ENCODE peak calls at places on chromosome 22, in seven cellular contexts. E, R, I, Y, F, J and U are unnamed samples.

GRCh38 chr22:45290410-45290936 is 5.7 kb downstream of the UPK3A start:
- DNase-seq in R (no peak), I (peak), Y (no peak), J (peak), F (peak), E (no peak), U (peak)

GRCh38 chr22:46374663-46375474 is 39.4 kb downstream of the TRMU start:
- DNase-seq in F (no peak), J (no peak), Y (no peak), R (no peak), E (no peak), I (no peak), U (no peak)

GRCh38 chr22:17370766-17371181 is 1.5 kb downstream of the CECR2 start:
- DNase-seq in J (no peak), I (no peak), F (no peak), Y (no peak), E (no peak), R (no peak), U (no peak)

GRCh38 chr22:45891021-45891421 is 85.9 kb downstream of the WNT7B start:
- DNase-seq in Y (no peak), J (no peak), I (no peak), R (no peak), E (no peak), F (no peak), U (no peak)

GRCh38 chr22:17381237-17381913 is 12.1 kb downstream of the CECR2 start:
- DNase-seq in F (no peak), E (no peak), Y (no peak), R (no peak), I (no peak), J (no peak), U (no peak)

GRCh38 chr22:49641770-49642313 is 185.8 kb downstream of the BRD1 start:
- DNase-seq in E (no peak), R (no peak), I (no peak), J (no peak), F (no peak), Y (no peak), U (no peak)

GRCh38 chr22:19762315-19763140 is 1.9 kb downstream of the TBX1 start:
- DNase-seq in F (no peak), Y (no peak), J (no peak), R (no peak), E (no peak), I (no peak), U (no peak)

GRCh38 chr22:36086170-36086490 is 57.5 kb upstream of the RBFOX2 start:
- DNase-seq in F (no peak), Y (no peak), J (peak), E (no peak), I (no peak), R (no peak), U (no peak)

GRCh38 chr22:36678477-36678876 is 25.1 kb downstream of the CACNG2 start:
- DNase-seq in F (no peak), E (no peak), Y (no peak), R (no peak), J (no peak), I (no peak), U (no peak)

GRCh38 chr22:19852177-19852781 is 2.4 kb downstream of the GNB1L start:
- DNase-seq in R (no peak), E (no peak), Y (no peak), I (no peak), J (no peak), F (no peak), U (no peak)

GRCh38 chr22:22753526-22754267 is 109.3 kb downstream of the GGTLC2 start:
- DNase-seq in R (peak), F (peak), E (peak), J (peak), Y (peak), I (peak), U (peak)

GRCh38 chr22:44362249-44363040 is 49.7 kb upstream of the SHISAL1 start:
- DNase-seq in Y (no peak), E (no peak), I (peak), J (no peak), R (no peak), F (no peak), U (no peak)

GRCh38 chr22:35422936-35423335 is 23.0 kb downstream of the MCM5 start:
- DNase-seq in R (no peak), E (no peak), F (no peak), Y (no peak), I (no peak), J (no peak), U (no peak)

GRCh38 chr22:22394589-22394988 is 114.0 kb downstream of the ZNF280B start:
- DNase-seq in Y (no peak), I (no peak), F (no peak), J (no peak), R (no peak), E (no peak), U (no peak)

GRCh38 chr22:50250555-50251471 is at the start of gene HDAC10:
- DNase-seq in I (peak), E (peak), J (peak), Y (peak), F (peak), R (peak), U (peak)

GRCh38 chr22:40618400-40618799 is 18.1 kb downstream of the MRTFA start:
- DNase-seq in F (no peak), R (no peak), Y (no peak), I (no peak), J (no peak), E (no peak), U (no peak)

GRCh38 chr22:19766506-19767426 is 6.2 kb downstream of the TBX1 start:
- DNase-seq in J (peak), I (no peak), F (no peak), Y (peak), R (peak), E (peak), U (peak)

GRCh38 chr22:38401336-38402084 is 53.5 kb downstream of the KCNJ4 start:
- DNase-seq in R (no peak), E (no peak), I (no peak), Y (no peak), F (no peak), J (peak), U (no peak)

DNA sequence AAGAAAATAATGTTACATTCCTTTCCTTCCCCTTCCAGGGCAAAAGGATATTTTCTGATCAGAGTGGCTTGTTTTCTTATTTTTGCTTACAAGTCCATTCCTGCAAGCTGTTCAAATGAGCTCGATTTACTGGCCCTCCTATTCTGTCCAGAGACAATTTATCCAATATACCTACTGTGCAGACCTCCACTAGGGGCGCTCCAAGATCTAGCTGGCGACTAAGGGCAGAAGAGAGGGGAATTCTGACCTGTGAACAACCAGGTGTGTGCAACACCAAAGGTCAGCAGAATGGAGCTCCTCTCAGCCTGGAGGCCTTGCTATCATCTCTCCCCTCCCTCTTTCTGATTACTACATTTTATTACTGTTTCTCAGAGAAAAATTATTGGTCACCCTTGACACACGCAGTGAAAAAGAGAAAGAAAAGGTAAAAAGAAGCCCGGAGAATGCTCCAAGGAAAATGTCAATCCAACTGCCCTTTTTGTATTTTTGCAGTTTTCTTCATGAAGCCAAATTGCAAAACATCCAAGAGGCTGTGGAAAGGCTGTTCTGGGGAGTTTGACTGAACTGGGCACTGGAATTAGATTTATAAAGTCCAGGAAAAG is 3.2 kb downstream of the SEZ6L start:
- DNase-seq in I (peak), R (peak), F (peak), Y (peak), J (peak), E (no peak), U (peak)
- TF ChIP-seq CTCF in I (peak), R (peak), F (peak), Y (peak), J (peak), E (peak), U (peak)

GRCh38 chr22:23888615-23889401 is 5.4 kb upstream of the MIF start:
- DNase-seq in E (no peak), I (peak), Y (no peak), F (peak), R (no peak), J (no peak), U (no peak)
- TF ChIP-seq CTCF in E (peak), I (peak), Y (no peak), F (no peak), R (no peak), J (peak), U (no peak)

GRCh38 chr22:24555496-24556253 is at the start of gene SNRPD3:
- DNase-seq in E (peak), J (peak), Y (peak), F (peak), I (peak), R (peak), U (peak)
- TF ChIP-seq CTCF in E (no peak), J (no peak), Y (no peak), F (no peak), I (no peak), R (no peak), U (no peak)

DNA sequence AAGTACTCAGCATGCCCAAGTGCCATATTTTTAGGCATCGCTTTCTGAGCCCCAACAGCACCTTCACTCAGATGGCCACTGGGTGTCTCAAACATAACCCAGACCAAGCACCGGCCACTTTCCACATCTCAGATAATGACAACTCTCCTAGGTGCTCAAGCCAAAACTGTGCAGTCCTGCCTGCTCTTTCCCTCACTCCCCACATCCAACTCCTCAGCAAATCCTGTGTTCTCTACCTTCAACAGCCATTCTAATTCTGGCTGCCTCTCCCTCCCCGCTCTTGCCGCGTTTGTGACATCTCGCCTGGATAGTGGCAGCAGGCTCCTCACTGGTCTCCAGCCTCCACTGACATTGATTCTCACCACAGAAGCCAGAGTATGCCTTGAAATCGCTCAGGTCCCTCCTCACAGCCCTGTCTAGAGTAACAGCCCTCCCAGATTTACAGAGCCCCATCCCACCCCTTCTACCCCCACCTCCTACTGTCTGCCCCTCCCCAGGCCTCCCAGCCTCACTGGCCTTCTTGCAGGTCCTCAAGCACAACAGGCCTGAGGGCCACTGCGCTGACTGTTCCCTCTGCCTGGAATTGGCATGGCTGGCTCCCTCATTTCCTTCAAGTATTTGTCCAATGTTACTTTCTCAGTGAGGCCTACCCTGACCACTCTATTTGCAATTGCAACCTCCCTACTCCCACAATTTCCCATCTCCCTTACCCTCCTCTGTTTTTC is 1.3 kb upstream of the PHETA2 start:
- DNase-seq in E (no peak), J (no peak), R (no peak), Y (no peak), I (no peak), F (no peak), U (no peak)
- TF ChIP-seq CTCF in E (no peak), J (peak), R (no peak), Y (no peak), I (no peak), F (no peak), U (no peak)

DNA sequence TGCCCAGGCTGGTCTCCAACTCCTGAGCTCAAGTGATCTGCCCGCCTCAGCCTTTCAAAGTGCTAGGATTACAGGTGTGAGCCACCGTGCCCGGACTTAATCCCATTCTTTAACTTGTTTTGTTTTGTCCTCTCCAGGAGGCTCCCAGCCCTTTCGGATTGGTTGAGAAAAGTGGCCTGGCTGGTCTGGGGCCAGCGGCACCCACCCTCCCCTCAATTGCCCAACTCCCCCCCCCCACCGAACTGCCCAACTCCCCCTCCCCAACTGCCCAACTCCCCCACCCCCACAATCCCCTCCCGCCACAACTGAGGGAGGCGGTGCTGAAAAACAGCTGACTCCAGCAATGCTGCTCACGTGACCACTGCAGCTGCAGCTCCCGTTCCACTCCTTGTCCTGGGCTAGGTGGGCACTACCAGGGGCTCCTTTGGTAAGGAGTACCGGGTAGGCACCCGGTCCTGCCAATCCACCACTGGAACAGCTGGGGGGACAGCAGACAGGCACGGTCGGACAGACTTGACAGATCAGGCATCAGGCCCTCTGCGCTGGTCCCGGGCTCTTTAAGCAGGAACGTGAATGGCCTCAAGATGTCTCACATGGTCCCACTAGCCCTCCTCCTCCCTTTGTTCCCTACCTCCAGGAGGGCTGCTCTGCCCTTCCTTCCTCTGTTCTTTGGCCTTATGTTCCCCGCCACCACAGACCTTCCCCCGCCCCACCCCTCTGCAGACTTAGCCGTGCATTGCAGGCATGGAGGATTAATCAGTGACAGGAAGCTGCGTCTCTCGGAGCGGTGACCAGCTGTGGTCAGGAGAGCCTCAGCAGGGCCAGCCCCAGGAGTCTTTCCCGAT is at the start of gene TCN2:
- DNase-seq in R (peak), J (peak), E (peak), I (peak), Y (peak), F (peak), U (peak)
- TF ChIP-seq CTCF in R (no peak), J (no peak), E (peak), I (no peak), Y (no peak), F (no peak), U (no peak)

DNA sequence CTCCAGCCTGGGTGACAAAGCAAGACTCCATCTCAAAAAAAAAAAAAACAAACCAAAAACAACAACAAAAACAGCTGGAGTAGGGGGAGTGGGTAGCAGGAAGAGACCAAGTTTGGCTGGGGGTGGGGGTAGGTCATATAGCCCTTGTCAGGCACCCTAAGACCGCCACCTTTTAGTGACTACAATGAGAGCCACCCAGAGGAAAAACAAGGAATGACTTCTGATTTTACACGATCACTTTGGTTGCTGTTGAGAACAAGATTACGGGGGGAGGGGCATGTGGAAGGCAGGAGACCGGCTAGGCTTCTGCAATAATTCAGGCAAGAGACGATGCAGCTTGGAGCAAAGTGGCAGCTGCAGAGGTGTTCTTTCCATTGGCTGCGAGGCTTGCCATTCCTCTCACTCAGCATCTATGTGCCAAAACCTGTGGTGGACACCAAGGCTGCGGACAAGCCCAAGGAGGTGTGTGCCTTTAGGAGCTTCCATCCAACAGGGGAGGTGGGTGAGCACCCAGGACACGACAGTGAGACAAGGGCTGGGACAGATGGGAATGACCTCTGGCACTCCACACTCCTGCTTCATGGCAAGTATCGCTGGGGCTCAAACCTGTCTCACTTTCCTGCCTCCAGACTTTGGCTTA is 1.7 kb downstream of the RPS19BP1 start:
- DNase-seq in J (no peak), E (no peak), R (no peak), F (peak), I (peak), Y (no peak), U (no peak)
- TF ChIP-seq CTCF in J (no peak), E (no peak), R (peak), F (peak), I (peak), Y (peak), U (peak)

GRCh38 chr22:32127904-32128303 is 31.2 kb downstream of the C22orf42 start:
- DNase-seq in J (peak), F (no peak), R (no peak), I (no peak), Y (peak), E (no peak), U (no peak)
- TF ChIP-seq CTCF in J (peak), F (no peak), R (no peak), I (no peak), Y (peak), E (no peak), U (peak)

DNA sequence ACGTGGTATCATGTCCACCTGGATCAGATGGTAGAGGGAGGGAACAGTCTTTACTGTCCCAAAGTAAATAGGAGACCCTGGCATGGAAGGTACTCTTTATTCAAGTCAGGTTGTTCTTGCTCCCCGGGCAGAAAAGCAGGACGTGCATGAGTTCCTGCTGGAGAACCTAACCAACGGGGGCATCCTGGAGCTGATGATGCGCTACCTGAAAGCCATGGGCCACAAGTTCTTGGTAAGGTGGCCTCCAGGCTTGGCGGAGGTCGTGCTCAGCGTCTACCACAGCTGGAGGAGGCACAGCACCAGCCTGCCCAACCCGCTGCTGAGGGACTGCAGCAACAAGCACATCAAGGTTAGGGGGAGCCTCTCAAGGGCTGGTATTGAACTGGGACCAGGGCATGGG is 48.7 kb downstream of the CABIN1 start:
- DNase-seq in I (no peak), Y (no peak), E (no peak), J (no peak), F (no peak), R (no peak), U (no peak)
- TF ChIP-seq CTCF in I (no peak), Y (no peak), E (no peak), J (no peak), F (no peak), R (no peak), U (no peak)

DNA sequence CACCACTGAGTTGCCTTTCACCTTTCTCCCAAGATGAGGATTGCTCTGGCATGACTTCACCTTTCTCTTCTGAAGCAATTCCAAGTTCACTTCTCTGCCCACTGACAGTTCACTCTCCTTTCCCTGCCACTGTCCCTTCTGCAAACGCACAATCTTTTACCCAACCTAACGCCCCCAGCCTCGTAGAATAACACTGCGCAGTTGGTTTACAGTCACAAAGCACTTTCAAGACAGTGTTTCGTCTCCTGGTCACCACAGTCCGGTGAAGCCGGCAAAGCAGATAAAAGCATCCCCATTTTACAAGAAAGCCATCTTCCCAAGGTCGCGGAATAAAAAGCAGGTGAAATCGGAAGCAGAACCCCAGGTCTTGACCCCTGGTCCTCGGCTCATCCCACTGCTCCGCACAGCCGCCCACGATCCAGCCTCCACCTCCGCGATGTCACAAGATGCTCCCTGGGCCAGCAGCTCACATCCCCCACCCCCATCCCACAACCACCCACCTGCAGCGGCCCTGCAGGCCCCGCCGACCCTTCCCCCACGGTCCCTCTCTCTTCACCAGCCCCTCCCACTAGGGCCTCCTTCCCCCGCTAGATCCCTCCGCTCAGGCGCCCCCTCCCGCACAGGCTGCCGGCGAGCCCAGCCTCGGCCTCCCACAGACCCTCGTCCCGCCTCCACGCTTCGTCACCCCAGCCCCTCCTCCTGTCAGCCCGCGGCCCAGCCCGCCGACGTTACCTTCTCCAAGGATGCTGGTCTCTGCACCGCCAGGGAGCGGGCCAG is 585 bp downstream of the PI4KA start:
- DNase-seq in Y (peak), I (peak), R (peak), E (peak), J (peak), F (peak), U (peak)
- TF ChIP-seq CTCF in Y (no peak), I (no peak), R (no peak), E (no peak), J (no peak), F (no peak), U (no peak)